ENCODE peak calls at places on chromosome 19, in four cellular contexts. S, J, X and N are unnamed samples.

GRCh38 chr19:17555929-17556813 is 722 bp downstream of the COLGALT1 start:
- DNase-seq in J (no peak), S (peak; percentile 66), X (peak; percentile 27), N (peak; percentile 44)

GRCh38 chr19:19146000-19146608 is 7.8 kb upstream of the TMEM161A start:
- DNase-seq in J (peak; percentile 67), S (peak; percentile 56), X (peak; percentile 76), N (peak; percentile 44)

GRCh38 chr19:3793799-3794198 is 7.6 kb upstream of the MATK start:
- DNase-seq in J (no peak), X (no peak), S (no peak), N (no peak)

GRCh38 chr19:18292460-18292809 is 11.0 kb upstream of the JUND start:
- DNase-seq in J (no peak), S (no peak), X (no peak), N (no peak)

GRCh38 chr19:4077011-4077382 is 10.3 kb upstream of the ZBTB7A start:
- DNase-seq in X (no peak), J (no peak), S (no peak), N (no peak)

GRCh38 chr19:15448014-15448777 is 1.6 kb downstream of the WIZ start:
- DNase-seq in S (no peak), X (no peak), J (no peak), N (no peak)

GRCh38 chr19:16541526-16542044 is 652 bp downstream of the CHERP start:
- DNase-seq in X (no peak), J (no peak), S (no peak), N (peak; percentile 11)

GRCh38 chr19:15538774-15539173 is 30.4 kb downstream of the CYP4F22 start:
- DNase-seq in J (no peak), X (no peak), S (no peak), N (peak; percentile 4)

DNA sequence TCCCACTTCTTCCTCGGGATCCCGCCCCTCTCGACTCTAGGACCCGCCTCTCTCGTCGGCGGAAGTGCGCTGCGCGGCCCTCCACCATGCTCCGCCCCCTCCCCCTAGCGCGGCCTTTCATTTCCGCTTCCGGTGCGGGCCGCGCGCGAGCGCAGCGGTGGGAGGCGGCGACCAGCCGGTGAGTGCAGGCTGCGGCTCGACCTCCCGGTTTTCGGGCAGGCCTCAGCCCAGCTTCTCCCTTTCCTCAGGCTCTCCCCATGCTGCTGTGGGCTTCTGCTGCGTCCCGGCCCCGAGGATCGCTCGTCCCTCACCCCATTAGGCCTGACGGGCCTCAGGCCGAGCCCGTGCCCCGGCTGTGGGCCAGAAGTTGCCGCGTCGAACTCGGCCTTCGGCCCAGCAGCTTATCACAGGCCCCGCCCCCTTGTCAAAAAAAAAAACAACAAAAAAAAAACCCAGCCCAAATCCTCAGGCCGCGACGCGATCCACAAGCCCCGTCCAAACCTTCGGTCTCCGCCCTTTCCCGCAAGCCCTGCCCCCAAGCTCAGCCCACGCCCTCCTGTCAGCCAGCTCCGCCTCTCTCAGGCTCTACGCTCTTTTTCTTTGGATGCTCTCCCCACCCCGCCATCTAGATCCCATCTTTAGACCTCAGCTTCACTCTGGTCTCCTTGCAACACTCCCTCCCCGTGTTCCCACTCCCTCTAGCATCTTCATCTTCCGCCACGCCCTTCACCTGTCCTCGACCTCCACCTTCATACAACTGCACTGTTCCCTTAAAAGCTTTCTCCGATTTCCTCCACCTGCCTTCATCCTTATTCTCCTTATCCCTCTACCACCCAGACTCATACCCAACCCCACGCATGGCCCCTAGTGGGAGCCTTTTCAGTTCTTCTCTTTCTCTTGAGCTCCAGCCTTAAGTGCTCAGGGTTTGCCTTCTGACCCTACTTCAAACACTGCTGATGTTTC is at the start of gene CLASRP:
- DNase-seq in S (peak; percentile 92), X (peak; percentile 80), J (no peak), N (peak; percentile 86)
- H4K91ac ChIP-seq in S (peak within 1 kb of the TSS; percentile 96), X (no peak within 1 kb of the TSS), J (peak within 1 kb of the TSS; percentile 89), N (peak within 1 kb of the TSS; percentile 94)

DNA sequence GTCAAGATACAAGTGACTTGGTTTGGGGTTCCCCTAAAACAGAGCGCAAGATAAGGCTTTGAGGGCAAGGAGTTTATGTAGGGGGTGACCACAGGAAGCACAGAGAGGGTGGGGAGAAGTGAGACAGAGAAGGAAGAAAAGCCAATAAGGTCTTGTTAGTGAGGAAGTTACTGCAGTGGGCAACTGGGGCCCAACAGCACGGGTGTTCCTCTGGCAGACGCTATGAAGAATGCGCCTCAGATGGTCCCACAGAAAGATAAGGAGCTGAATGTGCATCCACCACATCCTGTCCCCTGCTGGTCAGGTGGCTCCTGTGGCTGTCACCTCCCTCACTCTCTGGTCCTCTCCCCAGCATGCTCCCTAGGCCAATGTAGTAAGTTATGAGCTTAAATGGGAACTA is 333.5 kb downstream of the TSHZ3 start:
- DNase-seq in J (no peak), X (no peak), S (no peak), N (no peak)
- H3K14ac ChIP-seq in J (no peak overlapping the region), X (no peak overlapping the region), S (no peak overlapping the region), N (no peak overlapping the region)

GRCh38 chr19:38650180-38650775 is 2.8 kb downstream of the ACTN4 start:
- DNase-seq in J (no peak), S (peak; percentile 39), X (no peak), N (no peak)
- H3K9ac ChIP-seq in J (no peak overlapping the region), S (peak overlapping the region; percentile 96), X (no peak overlapping the region), N (peak overlapping the region; percentile 100)

GRCh38 chr19:5572556-5573286 is 5.0 kb upstream of the TINCR start:
- DNase-seq in S (no peak), J (no peak), X (no peak), N (no peak)
- H4K91ac ChIP-seq in S (no peak overlapping the region), J (no peak overlapping the region), X (no peak overlapping the region), N (no peak overlapping the region)

GRCh38 chr19:41426116-41426841 is 895 bp downstream of the B3GNT8 start:
- DNase-seq in S (no peak), X (no peak), J (no peak), N (no peak)
- H3K14ac ChIP-seq in S (no peak overlapping the region), X (peak overlapping the region; percentile 56), J (no peak overlapping the region), N (no peak overlapping the region)

DNA sequence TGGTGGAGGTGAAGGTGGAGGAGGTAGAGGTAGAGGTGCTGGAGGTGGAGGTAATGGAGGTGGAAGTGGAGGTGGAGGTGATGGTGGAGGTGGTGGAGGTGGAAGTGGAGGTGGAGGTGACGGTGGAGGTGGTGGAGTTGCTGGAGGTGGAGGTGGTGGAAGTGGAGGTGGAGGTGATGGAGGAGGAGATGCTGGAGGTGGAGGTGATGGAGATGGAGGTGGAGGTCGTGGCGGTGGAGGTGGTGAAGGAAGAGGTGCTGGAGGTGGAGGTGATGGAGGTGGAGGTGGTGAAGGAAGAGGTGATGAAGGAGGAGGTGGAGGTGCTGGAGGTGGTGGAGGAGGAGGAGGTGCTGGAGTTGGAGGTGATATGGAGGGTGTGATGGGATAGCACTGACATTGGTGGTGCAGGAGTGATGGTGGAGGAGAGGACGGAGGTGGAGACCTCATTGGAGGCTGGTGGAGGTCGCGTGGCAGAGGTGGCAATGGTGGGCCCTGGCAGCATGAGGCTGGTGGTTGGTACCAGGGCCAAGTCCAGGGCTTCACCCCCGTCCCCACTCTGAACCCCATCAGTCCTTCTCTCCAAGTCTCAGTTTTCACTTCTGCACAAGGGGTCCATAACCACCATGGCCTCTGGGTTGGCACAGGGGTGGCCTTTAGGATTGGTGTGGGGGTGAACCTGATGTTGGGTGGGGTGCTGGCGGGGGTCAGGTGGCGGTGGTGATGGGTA is 15.8 kb downstream of the ONECUT3 start:
- DNase-seq in J (no peak), S (no peak), X (no peak), N (no peak)
- H3K9ac ChIP-seq in J (no peak overlapping the region), S (no peak overlapping the region), X (peak overlapping the region; percentile 18), N (no peak overlapping the region)

GRCh38 chr19:42076375-42076944 is 494 bp downstream of the ZNF574 start:
- DNase-seq in J (no peak), X (no peak), S (no peak), N (no peak)

GRCh38 chr19:42074513-42075363 is 1.2 kb upstream of the ZNF574 start:
- DNase-seq in S (no peak), X (no peak), J (no peak), N (no peak)

GRCh38 chr19:42078058-42078457 is 2.1 kb downstream of the ZNF574 start:
- DNase-seq in X (no peak), S (no peak), J (no peak), N (no peak)

GRCh38 chr19:42075364-42075615 is 676 bp upstream of the ZNF574 start:
- DNase-seq in J (no peak), S (no peak), X (no peak), N (no peak)

DNA sequence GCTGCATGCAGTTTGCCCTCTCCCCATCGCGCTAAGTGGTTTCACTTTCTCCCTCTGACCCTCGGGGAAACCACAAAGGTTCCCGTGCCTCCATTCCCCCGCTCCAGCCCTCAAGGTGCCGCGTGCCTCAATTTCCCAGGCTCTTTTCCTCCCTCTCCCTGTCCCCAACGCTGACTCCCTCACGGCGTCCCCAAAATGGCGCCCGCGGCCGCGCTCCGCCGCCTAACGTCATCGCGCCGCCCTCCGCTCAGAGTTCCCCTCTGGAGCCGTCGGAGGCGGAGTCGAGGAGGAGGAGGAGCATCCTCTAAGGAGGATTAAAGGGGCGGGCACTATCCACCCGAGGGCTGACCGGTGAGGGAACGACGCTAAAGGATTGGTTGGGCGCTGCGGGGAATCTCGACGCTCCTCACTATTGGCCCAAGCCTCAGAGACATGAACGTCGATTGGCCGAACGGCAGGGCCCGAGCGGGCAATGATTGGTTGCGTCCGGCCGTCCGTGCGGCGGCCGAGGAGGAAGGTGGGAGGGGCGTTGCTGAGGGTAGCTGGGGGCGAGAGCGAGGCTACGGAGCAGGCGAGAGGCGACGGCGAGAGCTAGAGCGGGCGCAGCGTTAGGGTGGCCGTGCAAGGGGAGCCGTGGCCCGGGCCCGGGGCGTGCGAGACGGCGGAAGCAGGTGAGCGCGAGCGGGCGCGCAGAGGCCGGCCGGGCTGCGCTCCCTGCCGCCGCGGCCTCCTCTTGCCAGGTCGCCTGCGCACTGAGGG is at the start of gene ZNF574:
- DNase-seq in X (peak; percentile 99), J (peak; percentile 99), S (peak; percentile 100), N (peak; percentile 99)
- H4K91ac ChIP-seq in X (no peak within 1 kb of the TSS), J (peak within 1 kb of the TSS; percentile 95), S (peak within 1 kb of the TSS; percentile 97), N (peak within 1 kb of the TSS; percentile 98)

DNA sequence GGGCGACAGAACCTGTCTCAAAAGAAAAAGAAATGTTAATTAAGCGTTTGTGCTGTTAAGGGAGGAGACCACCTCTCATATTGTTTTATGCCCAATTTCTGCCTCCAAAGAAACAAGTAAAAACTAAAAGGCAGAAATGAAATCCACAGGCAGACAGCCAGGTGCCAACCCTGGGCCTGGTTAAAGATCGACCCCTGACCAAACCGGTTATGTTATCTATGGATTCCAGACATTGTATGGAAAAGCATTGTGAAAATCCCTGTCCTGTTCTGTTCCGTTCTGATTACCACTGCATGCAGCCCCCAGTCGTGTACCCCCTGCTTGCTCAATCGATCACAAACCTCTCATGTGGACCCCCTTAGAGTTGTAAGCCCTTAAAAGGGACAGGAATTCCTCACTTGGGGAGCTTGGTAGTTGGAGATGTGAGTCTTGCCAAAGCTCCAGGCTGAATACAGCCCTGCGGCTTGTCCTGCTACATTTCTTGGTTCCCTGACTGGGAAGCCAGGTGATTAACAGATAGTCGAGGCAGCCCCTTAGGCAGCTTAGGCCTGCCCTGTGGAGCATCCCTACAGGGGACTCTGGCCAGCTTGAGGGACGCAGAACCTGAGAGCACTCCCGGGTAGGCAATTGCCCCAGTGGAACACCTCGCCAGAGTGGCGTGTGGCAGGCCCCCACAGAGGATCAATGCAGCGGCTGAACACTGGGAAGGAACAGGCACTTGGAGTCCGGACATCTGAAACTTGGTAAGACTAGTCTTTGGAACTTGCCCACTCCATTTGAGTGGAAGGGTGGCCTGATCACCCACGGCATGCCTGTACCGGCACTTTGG is 748 bp upstream of the ZNF552 start:
- DNase-seq in S (no peak), J (no peak), X (no peak), N (no peak)
- H3K14ac ChIP-seq in S (no peak overlapping the region), J (no peak overlapping the region), X (no peak overlapping the region), N (no peak overlapping the region)